ENCODE peak calls at places on chromosomes 4 and X, in ten cellular contexts. One of them, this sample, is unnamed.

GRCh38 chrX:10634681-10635161 is 14.3 kb upstream of the MID1 start:
- DNase-seq in cardiac fibroblast: peak
- DNase-seq in fibroblast of pulmonary artery: peak
- DNase-seq in pancreas: no peak
- DNase-seq in AG10803: peak
- DNase-seq in ascending aorta: no peak
- DNase-seq in sigmoid colon: no peak
- DNase-seq in epithelial cell of esophagus: peak
- DNase-seq in HFFc6: peak
- DNase-seq in heart right ventricle: no peak
- DNase-seq in this sample: no peak

GRCh38 chr4:100421356-100421978 is 96.4 kb downstream of the EMCN start:
- DNase-seq in cardiac fibroblast: peak
- DNase-seq in fibroblast of pulmonary artery: peak
- DNase-seq in pancreas: no peak
- DNase-seq in AG10803: peak
- DNase-seq in ascending aorta: no peak
- DNase-seq in sigmoid colon: no peak
- DNase-seq in epithelial cell of esophagus: peak
- DNase-seq in HFFc6: peak
- DNase-seq in heart right ventricle: no peak
- DNase-seq in this sample: no peak

GRCh38 chr4:128338634-128339355 is 51.2 kb upstream of the PGRMC2 start:
- DNase-seq in cardiac fibroblast: peak
- DNase-seq in fibroblast of pulmonary artery: peak
- DNase-seq in pancreas: no peak
- DNase-seq in AG10803: peak
- DNase-seq in ascending aorta: no peak
- DNase-seq in sigmoid colon: no peak
- DNase-seq in epithelial cell of esophagus: peak
- DNase-seq in HFFc6: peak
- DNase-seq in heart right ventricle: no peak
- DNase-seq in this sample: no peak

GRCh38 chr4:152255437-152255836 is 280.5 kb downstream of the FBXW7 start:
- DNase-seq in cardiac fibroblast: no peak
- DNase-seq in fibroblast of pulmonary artery: peak
- DNase-seq in pancreas: no peak
- DNase-seq in AG10803: peak
- DNase-seq in ascending aorta: no peak
- DNase-seq in sigmoid colon: no peak
- DNase-seq in epithelial cell of esophagus: peak
- DNase-seq in HFFc6: no peak
- DNase-seq in heart right ventricle: no peak
- DNase-seq in this sample: no peak

GRCh38 chr4:43238018-43238417 is 345.5 kb downstream of the GRXCR1 start:
- DNase-seq in cardiac fibroblast: no peak
- DNase-seq in fibroblast of pulmonary artery: no peak
- DNase-seq in pancreas: no peak
- DNase-seq in AG10803: no peak
- DNase-seq in ascending aorta: no peak
- DNase-seq in sigmoid colon: no peak
- DNase-seq in epithelial cell of esophagus: no peak
- DNase-seq in HFFc6: no peak
- DNase-seq in heart right ventricle: no peak
- DNase-seq in this sample: no peak

GRCh38 chr4:7805533-7806079 is 134.1 kb downstream of the AFAP1 start:
- DNase-seq in cardiac fibroblast: peak
- DNase-seq in fibroblast of pulmonary artery: peak
- DNase-seq in pancreas: no peak
- DNase-seq in AG10803: peak
- DNase-seq in ascending aorta: peak
- DNase-seq in sigmoid colon: no peak
- DNase-seq in epithelial cell of esophagus: peak
- DNase-seq in HFFc6: peak
- DNase-seq in heart right ventricle: no peak
- DNase-seq in this sample: no peak

GRCh38 chr4:56681158-56681848 is at the start of gene HOPX:
- DNase-seq in cardiac fibroblast: peak
- DNase-seq in fibroblast of pulmonary artery: peak
- DNase-seq in pancreas: peak
- DNase-seq in AG10803: no peak
- DNase-seq in ascending aorta: no peak
- DNase-seq in sigmoid colon: no peak
- DNase-seq in epithelial cell of esophagus: peak
- DNase-seq in HFFc6: no peak
- DNase-seq in heart right ventricle: peak
- DNase-seq in this sample: no peak

GRCh38 chrX:112536544-112536943 is 143.2 kb downstream of the LHFPL1 start:
- DNase-seq in cardiac fibroblast: no peak
- DNase-seq in fibroblast of pulmonary artery: no peak
- DNase-seq in pancreas: no peak
- DNase-seq in AG10803: peak
- DNase-seq in ascending aorta: no peak
- DNase-seq in sigmoid colon: no peak
- DNase-seq in epithelial cell of esophagus: no peak
- DNase-seq in HFFc6: no peak
- DNase-seq in heart right ventricle: no peak
- DNase-seq in this sample: no peak

GRCh38 chr4:102454981-102455690 is 46.0 kb upstream of the NFKB1 start:
- DNase-seq in cardiac fibroblast: no peak
- DNase-seq in fibroblast of pulmonary artery: no peak
- DNase-seq in pancreas: no peak
- DNase-seq in AG10803: peak
- DNase-seq in ascending aorta: no peak
- DNase-seq in sigmoid colon: no peak
- DNase-seq in epithelial cell of esophagus: no peak
- DNase-seq in HFFc6: no peak
- DNase-seq in heart right ventricle: no peak
- DNase-seq in this sample: no peak

GRCh38 chrX:99305573-99305972 is 1104.5 kb downstream of the PCDH19 start:
- DNase-seq in cardiac fibroblast: no peak
- DNase-seq in fibroblast of pulmonary artery: no peak
- DNase-seq in pancreas: no peak
- DNase-seq in AG10803: no peak
- DNase-seq in ascending aorta: no peak
- DNase-seq in sigmoid colon: no peak
- DNase-seq in epithelial cell of esophagus: no peak
- DNase-seq in HFFc6: no peak
- DNase-seq in heart right ventricle: no peak
- DNase-seq in this sample: no peak

GRCh38 chrX:99301990-99302389 is 1108.1 kb downstream of the PCDH19 start:
- DNase-seq in cardiac fibroblast: peak
- DNase-seq in fibroblast of pulmonary artery: peak
- DNase-seq in pancreas: no peak
- DNase-seq in AG10803: no peak
- DNase-seq in ascending aorta: no peak
- DNase-seq in sigmoid colon: no peak
- DNase-seq in epithelial cell of esophagus: peak
- DNase-seq in HFFc6: no peak
- DNase-seq in heart right ventricle: no peak
- DNase-seq in this sample: no peak
- TF ChIP-seq CTCF in cardiac fibroblast: no peak
- TF ChIP-seq CTCF in fibroblast of pulmonary artery: no peak
- TF ChIP-seq CTCF in pancreas: no peak
- TF ChIP-seq CTCF in AG10803: no peak
- TF ChIP-seq CTCF in ascending aorta: no peak
- TF ChIP-seq CTCF in sigmoid colon: no peak
- TF ChIP-seq CTCF in epithelial cell of esophagus: peak
- TF ChIP-seq CTCF in HFFc6: peak
- TF ChIP-seq CTCF in heart right ventricle: no peak
- TF ChIP-seq CTCF in this sample: no peak

DNA sequence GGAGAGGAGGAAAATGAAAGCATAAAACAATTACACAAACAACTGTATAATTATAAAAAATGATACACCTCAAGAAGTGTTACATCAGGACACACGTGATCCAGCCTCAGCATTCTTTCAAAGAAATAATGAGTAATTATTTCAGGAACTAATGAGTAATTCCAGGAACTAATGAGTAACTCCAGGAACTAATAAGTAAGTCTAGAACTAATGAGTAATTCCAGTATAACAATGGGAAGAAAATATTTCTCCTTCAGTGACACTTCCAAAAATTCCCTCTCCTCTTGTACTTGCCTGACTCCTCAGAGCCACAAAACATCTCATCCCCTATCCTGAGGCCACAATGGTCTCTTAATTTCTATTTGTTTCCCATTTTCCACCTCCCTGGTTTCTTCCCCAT is 63.5 kb upstream of the COL25A1 start:
- DNase-seq in cardiac fibroblast: no peak
- DNase-seq in fibroblast of pulmonary artery: no peak
- DNase-seq in pancreas: no peak
- DNase-seq in AG10803: no peak
- DNase-seq in ascending aorta: no peak
- DNase-seq in sigmoid colon: no peak
- DNase-seq in epithelial cell of esophagus: peak
- DNase-seq in HFFc6: no peak
- DNase-seq in heart right ventricle: no peak
- DNase-seq in this sample: no peak
- TF ChIP-seq CTCF in cardiac fibroblast: no peak
- TF ChIP-seq CTCF in fibroblast of pulmonary artery: no peak
- TF ChIP-seq CTCF in pancreas: no peak
- TF ChIP-seq CTCF in AG10803: no peak
- TF ChIP-seq CTCF in ascending aorta: no peak
- TF ChIP-seq CTCF in sigmoid colon: no peak
- TF ChIP-seq CTCF in epithelial cell of esophagus: no peak
- TF ChIP-seq CTCF in HFFc6: no peak
- TF ChIP-seq CTCF in heart right ventricle: no peak
- TF ChIP-seq CTCF in this sample: no peak

GRCh38 chr4:88786011-88786410 is 88.4 kb upstream of the NAP1L5 start:
- DNase-seq in cardiac fibroblast: no peak
- DNase-seq in fibroblast of pulmonary artery: no peak
- DNase-seq in pancreas: no peak
- DNase-seq in AG10803: no peak
- DNase-seq in ascending aorta: no peak
- DNase-seq in sigmoid colon: no peak
- DNase-seq in epithelial cell of esophagus: no peak
- DNase-seq in HFFc6: no peak
- DNase-seq in heart right ventricle: no peak
- DNase-seq in this sample: no peak
- TF ChIP-seq CTCF in cardiac fibroblast: no peak
- TF ChIP-seq CTCF in fibroblast of pulmonary artery: no peak
- TF ChIP-seq CTCF in pancreas: no peak
- TF ChIP-seq CTCF in AG10803: no peak
- TF ChIP-seq CTCF in ascending aorta: no peak
- TF ChIP-seq CTCF in sigmoid colon: no peak
- TF ChIP-seq CTCF in epithelial cell of esophagus: no peak
- TF ChIP-seq CTCF in HFFc6: no peak
- TF ChIP-seq CTCF in heart right ventricle: no peak
- TF ChIP-seq CTCF in this sample: no peak

GRCh38 chr4:99207911-99208718 is 10.9 kb downstream of the ADH6 start:
- DNase-seq in cardiac fibroblast: peak
- DNase-seq in fibroblast of pulmonary artery: peak
- DNase-seq in pancreas: no peak
- DNase-seq in AG10803: peak
- DNase-seq in ascending aorta: no peak
- DNase-seq in sigmoid colon: no peak
- DNase-seq in epithelial cell of esophagus: no peak
- DNase-seq in HFFc6: no peak
- DNase-seq in heart right ventricle: no peak
- DNase-seq in this sample: no peak

GRCh38 chr4:99207069-99207743 is 11.8 kb downstream of the ADH6 start:
- DNase-seq in cardiac fibroblast: no peak
- DNase-seq in fibroblast of pulmonary artery: no peak
- DNase-seq in pancreas: no peak
- DNase-seq in AG10803: no peak
- DNase-seq in ascending aorta: no peak
- DNase-seq in sigmoid colon: no peak
- DNase-seq in epithelial cell of esophagus: no peak
- DNase-seq in HFFc6: no peak
- DNase-seq in heart right ventricle: no peak
- DNase-seq in this sample: no peak

GRCh38 chr4:99202094-99202493 is 17.0 kb downstream of the ADH6 start:
- DNase-seq in cardiac fibroblast: no peak
- DNase-seq in fibroblast of pulmonary artery: no peak
- DNase-seq in pancreas: no peak
- DNase-seq in AG10803: no peak
- DNase-seq in ascending aorta: no peak
- DNase-seq in sigmoid colon: no peak
- DNase-seq in epithelial cell of esophagus: no peak
- DNase-seq in HFFc6: no peak
- DNase-seq in heart right ventricle: no peak
- DNase-seq in this sample: no peak

GRCh38 chr4:99202536-99202935 is 16.5 kb downstream of the ADH6 start:
- DNase-seq in cardiac fibroblast: peak
- DNase-seq in fibroblast of pulmonary artery: peak
- DNase-seq in pancreas: no peak
- DNase-seq in AG10803: peak
- DNase-seq in ascending aorta: peak
- DNase-seq in sigmoid colon: peak
- DNase-seq in epithelial cell of esophagus: no peak
- DNase-seq in HFFc6: no peak
- DNase-seq in heart right ventricle: no peak
- DNase-seq in this sample: no peak

DNA sequence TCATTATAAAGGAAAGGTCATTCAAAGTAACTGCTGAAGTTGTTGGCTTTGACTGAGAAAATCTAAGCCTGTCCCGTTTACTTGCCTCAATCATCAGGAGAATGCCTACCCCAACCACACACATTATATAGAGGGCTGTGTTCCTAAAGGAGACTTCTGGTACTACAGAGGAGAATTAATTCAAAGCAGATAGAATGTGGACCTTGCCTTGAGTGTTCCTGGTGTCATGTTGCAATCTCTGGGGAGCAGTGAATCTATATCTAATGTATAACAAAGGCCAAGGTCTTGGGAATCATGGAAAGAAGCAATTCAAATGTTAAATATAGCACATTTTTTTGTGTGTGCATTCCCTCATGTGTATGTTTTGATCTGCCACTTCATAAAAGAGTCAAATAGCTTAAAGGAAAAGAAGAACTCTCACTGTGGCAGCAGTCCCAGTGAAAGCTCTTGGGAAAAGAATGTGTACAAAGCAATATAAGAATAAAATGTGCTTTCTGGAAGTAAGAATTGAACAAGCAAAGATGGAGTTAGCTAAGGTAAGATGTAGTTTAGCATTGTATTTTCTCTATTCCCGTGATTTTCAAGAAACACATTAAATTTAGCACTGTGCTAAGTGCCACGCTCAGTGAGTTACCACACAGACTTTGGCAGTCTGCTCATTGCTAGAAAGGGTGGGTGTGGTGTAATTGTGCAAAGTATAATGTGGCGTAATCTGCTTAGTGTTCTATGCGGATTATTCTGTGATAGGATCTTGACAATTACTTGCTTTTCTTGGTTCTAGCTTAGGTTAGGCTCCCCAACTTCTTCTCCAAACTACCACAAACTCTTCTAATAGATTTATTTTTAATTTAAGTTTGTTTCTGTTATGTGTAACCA is 13.7 kb downstream of the ADH6 start:
- DNase-seq in cardiac fibroblast: peak
- DNase-seq in fibroblast of pulmonary artery: peak
- DNase-seq in pancreas: no peak
- DNase-seq in AG10803: peak
- DNase-seq in ascending aorta: peak
- DNase-seq in sigmoid colon: no peak
- DNase-seq in epithelial cell of esophagus: peak
- DNase-seq in HFFc6: no peak
- DNase-seq in heart right ventricle: no peak
- DNase-seq in this sample: no peak
- TF ChIP-seq CTCF in cardiac fibroblast: peak
- TF ChIP-seq CTCF in fibroblast of pulmonary artery: no peak
- TF ChIP-seq CTCF in pancreas: no peak
- TF ChIP-seq CTCF in AG10803: peak
- TF ChIP-seq CTCF in ascending aorta: no peak
- TF ChIP-seq CTCF in sigmoid colon: no peak
- TF ChIP-seq CTCF in epithelial cell of esophagus: no peak
- TF ChIP-seq CTCF in HFFc6: no peak
- TF ChIP-seq CTCF in heart right ventricle: no peak
- TF ChIP-seq CTCF in this sample: no peak

GRCh38 chrX:143664302-143664701 is 28.4 kb upstream of the SLITRK4 start:
- DNase-seq in cardiac fibroblast: peak
- DNase-seq in fibroblast of pulmonary artery: peak
- DNase-seq in pancreas: no peak
- DNase-seq in AG10803: peak
- DNase-seq in ascending aorta: no peak
- DNase-seq in sigmoid colon: no peak
- DNase-seq in epithelial cell of esophagus: peak
- DNase-seq in HFFc6: no peak
- DNase-seq in heart right ventricle: no peak
- DNase-seq in this sample: no peak
- TF ChIP-seq CTCF in cardiac fibroblast: peak
- TF ChIP-seq CTCF in fibroblast of pulmonary artery: peak
- TF ChIP-seq CTCF in pancreas: peak
- TF ChIP-seq CTCF in AG10803: peak
- TF ChIP-seq CTCF in ascending aorta: peak
- TF ChIP-seq CTCF in sigmoid colon: no peak
- TF ChIP-seq CTCF in epithelial cell of esophagus: peak
- TF ChIP-seq CTCF in HFFc6: peak
- TF ChIP-seq CTCF in heart right ventricle: peak
- TF ChIP-seq CTCF in this sample: no peak